ENCODE peak calls at places on chromosomes 4 and X, in six cellular contexts. V is stimulated activated CD4-positive, alpha-beta T cell treated with anti-CD3 and anti-CD28 coated beads, Interleukin-12 subunit alpha, Interleukin-12 subunit beta, amount 100 ng/mL, for 24 hours; B is sciatic nerve; U is A549; W is T-helper 1 cell; N is activated CD4-positive, alpha-beta T cell treated with anti-CD3 and anti-CD28 coated beads, Interleukin-2, amount 10 ng/mL, durations not matched to agents 7 days and 5 days. F is an unnamed sample.

GRCh38 chr4:7369511-7369910 is 65.2 kb downstream of the PSAPL1 start:
- DNase-seq in V (no peak), B (no peak), U (no peak), W (no peak), N (no peak), F (no peak)

GRCh38 chrX:46165411-46165810 is 379.8 kb downstream of the ZNF674 start:
- DNase-seq in V (no peak), B (no peak), U (no peak), W (no peak), N (no peak), F (no peak)

GRCh38 chr4:28378109-28378830 is 1517.6 kb downstream of the STIM2 start:
- DNase-seq in V (no peak), B (no peak), U (peak), W (no peak), N (no peak), F (no peak)

GRCh38 chrX:131045786-131046185 is 12.4 kb upstream of the ARHGAP36 start:
- DNase-seq in V (no peak), B (no peak), U (no peak), W (no peak), N (no peak), F (no peak)

GRCh38 chrX:130769835-130770234 is 133.2 kb downstream of the ENOX2 start:
- DNase-seq in V (no peak), B (no peak), U (no peak), W (no peak), N (no peak), F (no peak)

GRCh38 chrX:16946361-16946964 is at the start of gene REPS2:
- DNase-seq in V (peak), B (peak), U (peak), W (peak), N (peak), F (peak)

GRCh38 chr4:175871774-175872405 is 59.8 kb upstream of the GPM6A start:
- DNase-seq in V (no peak), B (no peak), U (no peak), W (no peak), N (no peak), F (no peak)

GRCh38 chr4:37244583-37245390 is at the start of gene NWD2:
- DNase-seq in V (no peak), B (no peak), U (no peak), W (peak), N (no peak), F (no peak)

GRCh38 chrX:68648960-68649359 is 1.5 kb downstream of the STARD8 start:
- DNase-seq in V (no peak), B (no peak), U (peak), W (no peak), N (no peak), F (no peak)

GRCh38 chr4:7705062-7705461 is 234.6 kb downstream of the AFAP1 start:
- DNase-seq in V (no peak), B (no peak), U (no peak), W (no peak), N (no peak), F (no peak)

GRCh38 chr4:57147335-57148060 is 37.3 kb upstream of the IGFBP7 start:
- DNase-seq in V (no peak), B (no peak), U (no peak), W (no peak), N (no peak), F (no peak)

GRCh38 chr4:181312066-181312465 is 931.1 kb upstream of the TENM3 start:
- DNase-seq in V (no peak), B (no peak), U (no peak), W (no peak), N (no peak), F (no peak)

GRCh38 chrX:130039847-130040246 is 57.4 kb downstream of the BCORL1 start:
- DNase-seq in V (no peak), B (no peak), U (no peak), W (no peak), N (no peak), F (no peak)

GRCh38 chr4:27692098-27692679 is 831.5 kb downstream of the STIM2 start:
- DNase-seq in V (no peak), B (no peak), U (peak), W (no peak), N (no peak), F (no peak)

GRCh38 chr4:137705171-137705783 is 173.0 kb upstream of the PCDH18 start:
- DNase-seq in V (no peak), B (no peak), U (no peak), W (no peak), N (no peak), F (no peak)

GRCh38 chrX:110806145-110806544 is 10.5 kb upstream of the CHRDL1 start:
- DNase-seq in V (no peak), B (no peak), U (no peak), W (no peak), N (no peak), F (no peak)

GRCh38 chr4:88747351-88747750 is 49.7 kb upstream of the NAP1L5 start:
- DNase-seq in V (no peak), B (no peak), U (no peak), W (no peak), N (no peak), F (no peak)

GRCh38 chr4:184536881-184537248 is 62.5 kb upstream of the IRF2 start:
- DNase-seq in V (no peak), B (no peak), U (no peak), W (no peak), N (no peak), F (no peak)

GRCh38 chrX:115650916-115651315 is 89.9 kb downstream of the PLS3 start:
- DNase-seq in V (peak), B (no peak), U (peak), W (no peak), N (peak), F (no peak)

GRCh38 chrX:119105826-119106225 is 21.8 kb downstream of the KIAA1210 start:
- DNase-seq in V (no peak), B (no peak), U (no peak), W (no peak), N (no peak), F (no peak)

GRCh38 chr4:132504438-132504837 is 644.7 kb upstream of the PCDH10 start:
- DNase-seq in V (no peak), B (no peak), U (no peak), W (no peak), N (no peak), F (no peak)

GRCh38 chrX:107672955-107673378 is 44.7 kb downstream of the PRPS1 start:
- DNase-seq in V (peak), B (peak), U (peak), W (peak), N (peak), F (peak)

GRCh38 chrX:150842198-150842553 is 56.3 kb downstream of the CD99L2 start:
- DNase-seq in V (no peak), B (no peak), U (no peak), W (no peak), N (no peak), F (no peak)

F was measured in CD8-positive, alpha-beta memory T cell.